ENCODE peak calls at places on chromosomes 3 and 15, in seven cellular contexts. L is GM13977, K is Calu3, J is GM12878, W is hepatocyte, V is A549, D is WTC11. Z is an unnamed sample.

GRCh38 chr15:45457641-45458539 is 64.7 kb downstream of the SLC30A4 start:
- DNase-seq in L (peak), K (peak), J (peak), W (peak), V (peak), D (peak), Z (peak)

GRCh38 chr3:136050250-136050649 is 84.7 kb downstream of the PPP2R3A start:
- DNase-seq in L (no peak), K (no peak), J (no peak), W (no peak), V (no peak), D (no peak), Z (no peak)

GRCh38 chr3:72082121-72082715 is 297.3 kb upstream of the PROK2 start:
- DNase-seq in L (peak), K (no peak), J (peak), W (no peak), V (no peak), D (no peak), Z (peak)

GRCh38 chr3:156207802-156208685 is 87.7 kb downstream of the KCNAB1 start:
- DNase-seq in L (no peak), K (no peak), J (no peak), W (no peak), V (no peak), D (no peak), Z (no peak)

GRCh38 chr3:55307622-55308021 is 179.5 kb downstream of the WNT5A start:
- DNase-seq in L (no peak), K (no peak), J (no peak), W (no peak), V (no peak), D (no peak), Z (no peak)

GRCh38 chr15:81747477-81747876 is 298.3 kb downstream of the MEX3B start:
- DNase-seq in L (no peak), K (no peak), J (no peak), W (no peak), V (no peak), D (no peak), Z (no peak)

GRCh38 chr3:149421764-149422163 is 44.3 kb upstream of the TM4SF1 start:
- DNase-seq in L (no peak), K (no peak), J (no peak), W (no peak), V (no peak), D (no peak), Z (no peak)

GRCh38 chr15:75891895-75892294 is 11.8 kb upstream of the FBXO22 start:
- DNase-seq in L (no peak), K (no peak), J (no peak), W (peak), V (no peak), D (no peak), Z (no peak)

GRCh38 chr15:96234109-96234892 is 96.2 kb upstream of the NR2F2 start:
- DNase-seq in L (no peak), K (peak), J (peak), W (no peak), V (no peak), D (no peak), Z (no peak)

GRCh38 chr15:65583701-65584100 is 27.2 kb downstream of the INTS14 start:
- DNase-seq in L (peak), K (no peak), J (peak), W (peak), V (no peak), D (no peak), Z (peak)

GRCh38 chr15:85532689-85533088 is 152.3 kb downstream of the AKAP13 start:
- DNase-seq in L (no peak), K (no peak), J (no peak), W (no peak), V (no peak), D (no peak), Z (no peak)

GRCh38 chr15:69809421-69809820 is 288.3 kb downstream of the TLE3 start:
- DNase-seq in L (no peak), K (no peak), J (no peak), W (no peak), V (no peak), D (no peak), Z (no peak)

GRCh38 chr3:116135462-116135861 is 309.8 kb downstream of the LSAMP start:
- DNase-seq in L (no peak), K (no peak), J (no peak), W (no peak), V (no peak), D (no peak), Z (no peak)

GRCh38 chr3:157354722-157355121 is 81.9 kb upstream of the PTX3 start:
- DNase-seq in L (peak), K (peak), J (no peak), W (peak), V (no peak), D (peak), Z (no peak)

GRCh38 chr3:157354254-157354653 is 82.4 kb upstream of the PTX3 start:
- DNase-seq in L (no peak), K (no peak), J (no peak), W (no peak), V (no peak), D (no peak), Z (no peak)

GRCh38 chr3:157355276-157355675 is 81.4 kb upstream of the PTX3 start:
- DNase-seq in L (no peak), K (no peak), J (no peak), W (no peak), V (no peak), D (no peak), Z (no peak)

GRCh38 chr3:157353657-157354056 is 83.0 kb upstream of the PTX3 start:
- DNase-seq in L (no peak), K (no peak), J (no peak), W (no peak), V (no peak), D (no peak), Z (no peak)

DNA sequence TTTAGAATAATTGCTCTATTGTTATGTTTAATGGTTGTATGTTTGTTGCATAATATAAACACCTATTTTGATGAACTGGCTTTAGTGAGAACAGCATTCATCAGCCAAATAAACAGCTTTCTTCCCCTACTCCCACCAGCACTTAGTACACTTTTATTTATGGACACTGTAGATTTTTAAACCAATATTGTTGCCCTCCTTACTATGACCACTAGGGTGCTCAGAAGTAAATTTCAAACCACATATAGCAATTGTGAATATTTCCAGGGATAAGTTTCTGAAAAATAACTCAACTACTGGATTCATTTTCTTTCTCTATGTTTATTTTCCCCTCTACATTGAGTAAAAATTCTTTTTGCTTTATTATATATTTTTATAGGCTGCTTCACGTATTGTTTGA is 84.7 kb upstream of the PTX3 start:
- DNase-seq in L (no peak), K (no peak), J (no peak), W (no peak), V (no peak), D (no peak), Z (no peak)
- TF ChIP-seq CTCF in L (no peak), K (peak), J (peak), W (no peak), V (no peak), D (no peak), Z (peak)

GRCh38 chr15:89490081-89490480 is 6.3 kb downstream of the RHCG start:
- DNase-seq in L (no peak), K (no peak), J (no peak), W (no peak), V (no peak), D (no peak), Z (no peak)

GRCh38 chr15:89492934-89493631 is 3.3 kb downstream of the RHCG start:
- DNase-seq in L (no peak), K (no peak), J (no peak), W (no peak), V (no peak), D (no peak), Z (no peak)

GRCh38 chr15:89494006-89494405 is 2.4 kb downstream of the RHCG start:
- DNase-seq in L (no peak), K (no peak), J (no peak), W (no peak), V (no peak), D (no peak), Z (no peak)

GRCh38 chr15:89490550-89491315 is 5.7 kb downstream of the RHCG start:
- DNase-seq in L (no peak), K (no peak), J (no peak), W (no peak), V (no peak), D (no peak), Z (no peak)

GRCh38 chr15:89492111-89492641 is 4.2 kb downstream of the RHCG start:
- DNase-seq in L (no peak), K (peak), J (no peak), W (no peak), V (peak), D (peak), Z (no peak)
- TF ChIP-seq CTCF in L (peak), K (peak), J (peak), W (peak), V (peak), D (peak), Z (peak)

GRCh38 chr15:67385971-67386370 is 131.4 kb downstream of the IQCH start:
- DNase-seq in L (no peak), K (no peak), J (no peak), W (no peak), V (no peak), D (no peak), Z (no peak)
- TF ChIP-seq CTCF in L (no peak), K (no peak), J (no peak), W (peak), V (peak), D (no peak), Z (no peak)

DNA sequence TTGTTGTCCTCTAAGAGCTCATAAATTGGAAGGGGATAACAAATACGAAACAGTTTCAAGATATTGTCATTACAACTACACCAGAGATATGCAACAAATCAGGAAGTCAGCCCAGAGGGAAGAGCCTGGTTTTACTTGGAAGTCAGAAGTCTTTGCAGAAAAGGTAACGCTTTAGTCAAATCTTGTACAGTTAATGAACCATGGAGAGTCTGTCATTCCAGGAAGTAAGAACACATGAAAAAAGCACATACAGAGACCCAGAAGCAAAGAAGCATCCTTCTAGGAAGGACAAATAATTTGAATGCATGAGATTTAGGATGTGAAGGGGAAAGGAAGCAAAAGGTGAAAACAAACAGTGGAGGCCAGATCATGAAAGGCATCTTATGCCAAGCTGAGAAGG is 19.6 kb downstream of the DYNC1LI1 start:
- DNase-seq in L (no peak), K (no peak), J (no peak), W (no peak), V (no peak), D (no peak), Z (no peak)
- TF ChIP-seq CTCF in L (no peak), K (no peak), J (no peak), W (no peak), V (no peak), D (no peak), Z (no peak)

Z was measured in GM12864.